ENCODE peak calls at places on chromosomes 1 and 21, in four cellular contexts. One of them, this sample, is unnamed.

GRCh38 chr1:94543003-94543402 is 1.4 kb upstream of the F3 start:
- DNase-seq in gastrocnemius medialis: no peak
- DNase-seq in PC-3: peak; percentile 75
- DNase-seq in endodermal cell: no peak
- DNase-seq in this sample: no peak

GRCh38 chr1:43009274-43009673 is 50.6 kb upstream of the SLC2A1 start:
- DNase-seq in gastrocnemius medialis: no peak
- DNase-seq in PC-3: no peak
- DNase-seq in endodermal cell: no peak
- DNase-seq in this sample: no peak

GRCh38 chr21:18049461-18049860 is 195.2 kb upstream of the CHODL start:
- DNase-seq in gastrocnemius medialis: no peak
- DNase-seq in PC-3: no peak
- DNase-seq in endodermal cell: no peak
- DNase-seq in this sample: no peak

GRCh38 chr1:234899041-234899787 is 229.4 kb downstream of the TOMM20 start:
- DNase-seq in gastrocnemius medialis: peak; percentile 60
- DNase-seq in PC-3: peak; percentile 52
- DNase-seq in endodermal cell: peak; percentile 68
- DNase-seq in this sample: no peak

GRCh38 chr1:69121708-69122107 is 446.0 kb upstream of the LRRC7 start:
- DNase-seq in gastrocnemius medialis: no peak
- DNase-seq in PC-3: no peak
- DNase-seq in endodermal cell: no peak
- DNase-seq in this sample: no peak

GRCh38 chr1:30783244-30783915 is 25.8 kb upstream of the LAPTM5 start:
- DNase-seq in gastrocnemius medialis: peak; percentile 58
- DNase-seq in PC-3: no peak
- DNase-seq in endodermal cell: no peak
- DNase-seq in this sample: no peak

GRCh38 chr1:81499487-81499886 is 301.2 kb upstream of the ADGRL2 start:
- DNase-seq in gastrocnemius medialis: no peak
- DNase-seq in PC-3: no peak
- DNase-seq in endodermal cell: no peak
- DNase-seq in this sample: no peak

GRCh38 chr1:158666037-158666436 is 20.5 kb downstream of the SPTA1 start:
- DNase-seq in gastrocnemius medialis: no peak
- DNase-seq in PC-3: no peak
- DNase-seq in endodermal cell: no peak
- DNase-seq in this sample: no peak

GRCh38 chr1:23543707-23544443 is 12.8 kb upstream of the E2F2 start:
- DNase-seq in gastrocnemius medialis: no peak
- DNase-seq in PC-3: no peak
- DNase-seq in endodermal cell: no peak
- DNase-seq in this sample: no peak

DNA sequence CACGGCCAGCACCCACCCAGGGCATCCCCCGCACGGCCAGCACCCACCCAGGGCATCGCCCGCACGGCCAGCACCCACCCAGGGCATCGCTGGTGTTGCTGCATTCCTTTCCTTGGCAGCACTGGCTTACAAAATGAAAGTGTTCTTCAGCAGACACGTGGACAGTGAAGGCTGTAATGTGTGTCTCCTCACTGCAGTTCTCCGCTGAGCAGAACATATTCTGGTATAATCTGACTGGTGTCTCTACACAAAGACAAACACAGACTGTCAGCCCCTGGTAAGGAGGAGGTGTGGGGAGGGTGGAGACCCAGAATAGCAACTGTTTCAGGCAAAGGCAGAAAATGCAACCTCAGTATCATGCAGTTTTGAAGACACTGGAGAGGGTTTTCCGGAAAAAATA is 7.3 kb downstream of the LYPD8 start:
- DNase-seq in gastrocnemius medialis: no peak
- DNase-seq in PC-3: no peak
- DNase-seq in endodermal cell: no peak
- DNase-seq in this sample: no peak
- H3K4me3 ChIP-seq in gastrocnemius medialis: no peak overlapping the region
- H3K4me3 ChIP-seq in PC-3: no peak overlapping the region
- H3K4me3 ChIP-seq in endodermal cell: no peak overlapping the region
- H3K4me3 ChIP-seq in this sample: no peak overlapping the region

DNA sequence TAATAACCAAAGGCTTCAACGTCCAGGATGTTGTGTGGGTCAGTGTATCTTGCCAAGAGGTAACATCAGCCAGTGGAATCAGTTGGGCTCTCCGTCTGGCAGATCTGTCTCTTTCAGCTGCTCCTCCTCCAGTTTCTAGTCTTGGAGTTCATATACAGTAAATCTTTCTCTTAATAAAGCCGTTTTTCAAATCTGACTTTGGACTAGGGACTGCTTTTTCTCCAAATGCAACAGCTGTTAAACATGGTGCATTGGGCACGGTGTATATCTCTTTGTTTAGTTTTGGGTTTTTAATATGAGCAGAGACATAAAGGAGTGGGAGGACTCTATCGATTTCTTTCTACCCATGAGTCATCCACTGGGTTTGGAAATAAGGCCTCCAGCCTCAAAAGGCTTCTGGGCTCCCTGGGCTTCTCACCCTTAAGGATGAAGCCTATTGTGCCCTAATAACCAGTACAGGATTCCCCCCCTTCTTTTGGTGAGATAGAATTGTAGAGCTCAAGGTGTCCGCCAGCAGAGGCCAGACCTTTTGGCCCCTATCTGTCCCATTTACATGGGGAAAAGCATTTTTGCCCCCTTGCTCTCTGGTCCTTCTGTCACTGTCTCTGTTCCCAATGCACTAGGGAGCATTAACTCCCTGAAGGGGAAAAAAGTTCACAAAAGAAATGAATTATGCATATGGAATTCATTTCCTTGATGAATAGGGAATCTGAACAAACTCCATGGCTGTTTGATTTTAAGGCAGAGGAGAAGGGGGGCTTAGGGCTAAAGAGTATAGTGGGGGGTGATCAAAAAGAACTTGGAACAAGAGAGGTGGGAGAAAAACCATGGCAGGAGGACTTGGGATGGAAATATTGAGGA is 86.0 kb downstream of the PBX1 start:
- DNase-seq in gastrocnemius medialis: peak; percentile 50
- DNase-seq in PC-3: peak; percentile 67
- DNase-seq in endodermal cell: no peak
- DNase-seq in this sample: no peak
- H3K27ac ChIP-seq in gastrocnemius medialis: peak overlapping the region; percentile 92
- H3K27ac ChIP-seq in PC-3: no peak overlapping the region
- H3K27ac ChIP-seq in endodermal cell: peak overlapping the region; percentile 97
- H3K27ac ChIP-seq in this sample: no peak overlapping the region

GRCh38 chr21:40841524-40842196 is 5.3 kb downstream of the DSCAM start:
- DNase-seq in gastrocnemius medialis: peak; percentile 13
- DNase-seq in PC-3: peak; percentile 57
- DNase-seq in endodermal cell: peak; percentile 93
- DNase-seq in this sample: no peak
- H3K4me3 ChIP-seq in gastrocnemius medialis: no peak overlapping the region
- H3K4me3 ChIP-seq in PC-3: peak overlapping the region; percentile 54
- H3K4me3 ChIP-seq in endodermal cell: peak overlapping the region; percentile 88
- H3K4me3 ChIP-seq in this sample: peak overlapping the region; percentile 42

GRCh38 chr1:113854234-113854633 is 17.3 kb downstream of the PTPN22 start:
- DNase-seq in gastrocnemius medialis: no peak
- DNase-seq in PC-3: no peak
- DNase-seq in endodermal cell: no peak
- DNase-seq in this sample: no peak
- H3K27ac ChIP-seq in gastrocnemius medialis: no peak overlapping the region
- H3K27ac ChIP-seq in PC-3: no peak overlapping the region
- H3K27ac ChIP-seq in endodermal cell: no peak overlapping the region
- H3K27ac ChIP-seq in this sample: no peak overlapping the region

DNA sequence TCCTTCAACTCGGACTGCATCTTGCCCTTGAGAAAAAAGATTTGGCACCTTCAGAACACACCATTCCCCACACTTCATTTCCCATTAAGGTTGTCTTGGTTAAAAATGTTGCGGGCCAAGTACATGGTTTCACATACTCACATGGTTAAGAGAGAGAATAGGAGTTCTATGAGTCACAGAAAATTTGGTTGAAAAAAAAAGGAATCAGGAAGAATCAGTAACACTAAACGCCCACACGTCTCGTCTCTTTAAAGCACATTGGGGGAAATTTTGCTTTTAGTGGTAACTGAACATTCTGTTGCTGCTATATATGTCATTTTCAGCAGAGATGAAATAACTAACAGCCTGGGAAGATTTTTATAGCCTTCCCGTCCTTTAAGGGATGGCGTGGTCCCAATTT is 132.9 kb upstream of the ERG start:
- DNase-seq in gastrocnemius medialis: no peak
- DNase-seq in PC-3: no peak
- DNase-seq in endodermal cell: no peak
- DNase-seq in this sample: no peak
- H3K4me3 ChIP-seq in gastrocnemius medialis: no peak overlapping the region
- H3K4me3 ChIP-seq in PC-3: no peak overlapping the region
- H3K4me3 ChIP-seq in endodermal cell: no peak overlapping the region
- H3K4me3 ChIP-seq in this sample: peak overlapping the region; percentile 43

GRCh38 chr1:241336335-241336734 is 20.7 kb downstream of the RGS7 start:
- DNase-seq in gastrocnemius medialis: no peak
- DNase-seq in PC-3: peak; percentile 82
- DNase-seq in endodermal cell: no peak
- DNase-seq in this sample: no peak

GRCh38 chr1:241325441-241325840 is 31.6 kb downstream of the RGS7 start:
- DNase-seq in gastrocnemius medialis: no peak
- DNase-seq in PC-3: no peak
- DNase-seq in endodermal cell: no peak
- DNase-seq in this sample: no peak

GRCh38 chr1:241330619-241331327 is 26.2 kb downstream of the RGS7 start:
- DNase-seq in gastrocnemius medialis: no peak
- DNase-seq in PC-3: no peak
- DNase-seq in endodermal cell: no peak
- DNase-seq in this sample: no peak

GRCh38 chr1:241331328-241331693 is 25.7 kb downstream of the RGS7 start:
- DNase-seq in gastrocnemius medialis: no peak
- DNase-seq in PC-3: no peak
- DNase-seq in endodermal cell: no peak
- DNase-seq in this sample: no peak
- H3K27ac ChIP-seq in gastrocnemius medialis: no peak overlapping the region
- H3K27ac ChIP-seq in PC-3: no peak overlapping the region
- H3K27ac ChIP-seq in endodermal cell: no peak overlapping the region
- H3K27ac ChIP-seq in this sample: no peak overlapping the region

GRCh38 chr1:98493469-98493868 is 168.1 kb upstream of the SNX7 start:
- DNase-seq in gastrocnemius medialis: no peak
- DNase-seq in PC-3: peak; percentile 50
- DNase-seq in endodermal cell: no peak
- DNase-seq in this sample: no peak
- H3K4me3 ChIP-seq in gastrocnemius medialis: no peak overlapping the region
- H3K4me3 ChIP-seq in PC-3: no peak overlapping the region
- H3K4me3 ChIP-seq in endodermal cell: no peak overlapping the region
- H3K4me3 ChIP-seq in this sample: no peak overlapping the region

GRCh38 chr1:186681136-186681535 is 913 bp upstream of the PTGS2 start:
- DNase-seq in gastrocnemius medialis: no peak
- DNase-seq in PC-3: no peak
- DNase-seq in endodermal cell: no peak
- DNase-seq in this sample: no peak
- H3K27ac ChIP-seq in gastrocnemius medialis: peak overlapping the region; percentile 45
- H3K27ac ChIP-seq in PC-3: no peak overlapping the region
- H3K27ac ChIP-seq in endodermal cell: no peak overlapping the region
- H3K27ac ChIP-seq in this sample: peak overlapping the region; percentile 81

GRCh38 chr1:205664399-205665108 is 15.8 kb downstream of the SLC45A3 start:
- DNase-seq in gastrocnemius medialis: no peak
- DNase-seq in PC-3: peak; percentile 91
- DNase-seq in endodermal cell: peak; percentile 51
- DNase-seq in this sample: no peak
- H3K4me3 ChIP-seq in gastrocnemius medialis: no peak overlapping the region
- H3K4me3 ChIP-seq in PC-3: peak overlapping the region; percentile 45
- H3K4me3 ChIP-seq in endodermal cell: no peak overlapping the region
- H3K4me3 ChIP-seq in this sample: no peak overlapping the region

DNA sequence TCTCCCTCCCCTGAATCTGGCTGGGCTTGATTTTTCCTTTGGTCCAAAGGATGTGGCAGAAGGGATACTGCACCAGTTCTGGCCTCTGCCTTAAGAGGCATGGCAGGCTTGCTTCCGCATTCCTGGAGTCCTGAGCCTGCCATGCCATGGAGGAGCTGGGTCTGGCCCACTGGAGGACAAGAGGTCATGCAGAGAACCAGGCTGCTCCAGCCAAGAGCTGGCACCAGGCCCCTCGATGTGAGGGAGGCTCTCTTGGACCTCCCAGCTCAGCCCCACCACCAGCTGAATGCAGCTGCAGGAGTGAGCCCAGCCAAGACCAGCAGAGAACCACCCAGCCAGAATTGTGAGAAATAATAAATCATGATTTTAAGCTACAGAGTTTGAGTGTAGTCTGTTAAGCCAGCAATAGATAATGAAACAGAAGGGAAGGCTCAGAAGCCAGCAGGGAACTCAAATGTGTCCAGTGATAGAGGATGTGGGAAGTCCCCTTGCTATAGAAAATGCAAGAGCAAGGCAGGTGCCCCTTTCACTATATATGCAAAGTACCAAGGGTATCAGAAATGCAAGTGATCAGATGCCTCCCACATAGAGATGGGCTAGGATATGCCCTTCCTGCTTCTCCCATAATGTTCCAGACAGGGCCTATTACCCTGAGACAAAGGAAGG is 118.4 kb downstream of the HIVEP3 start:
- DNase-seq in gastrocnemius medialis: no peak
- DNase-seq in PC-3: no peak
- DNase-seq in endodermal cell: no peak
- DNase-seq in this sample: no peak
- H3K27ac ChIP-seq in gastrocnemius medialis: no peak overlapping the region
- H3K27ac ChIP-seq in PC-3: no peak overlapping the region
- H3K27ac ChIP-seq in endodermal cell: no peak overlapping the region
- H3K27ac ChIP-seq in this sample: no peak overlapping the region

This sample was measured in thoracic aorta.